ENCODE peak calls at places on chromosomes 2 and 18, in nine cellular contexts. One of them, this sample, is unnamed.
A peak's percentile ranks its signal among the peaks of the same experiment; 100 is the strongest.

GRCh38 chr2:180540761-180541160 is 439.6 kb upstream of the UBE2E3 start:
- DNase-seq in astrocyte: no peak
- DNase-seq in mesendoderm: peak; percentile 26
- DNase-seq in ovary: no peak
- DNase-seq in mammary epithelial cell: no peak
- DNase-seq in aorta: peak; percentile 58
- DNase-seq in neural progenitor cell: no peak
- DNase-seq in tibial artery: no peak
- DNase-seq in neuronal stem cell: no peak
- DNase-seq in this sample: no peak

GRCh38 chr18:7566587-7567486 is at the start of gene PTPRM:
- DNase-seq in ovary: peak; percentile 84
- DNase-seq in neural progenitor cell: peak; percentile 94
- DNase-seq in tibial artery: peak; percentile 97
- DNase-seq in mesendoderm: peak; percentile 80
- DNase-seq in aorta: peak; percentile 93
- DNase-seq in astrocyte: peak; percentile 61
- DNase-seq in mammary epithelial cell: peak; percentile 75
- DNase-seq in neuronal stem cell: peak; percentile 84
- DNase-seq in this sample: peak; percentile 69

GRCh38 chr18:11047817-11048216 is 101.6 kb downstream of the PIEZO2 start:
- DNase-seq in tibial artery: no peak
- DNase-seq in neural progenitor cell: no peak
- DNase-seq in mesendoderm: peak; percentile 35
- DNase-seq in aorta: no peak
- DNase-seq in neuronal stem cell: no peak
- DNase-seq in mammary epithelial cell: no peak
- DNase-seq in ovary: no peak
- DNase-seq in astrocyte: no peak
- DNase-seq in this sample: no peak

GRCh38 chr18:2846638-2847340 is at the start of gene EMILIN2:
- DNase-seq in mammary epithelial cell: no peak
- DNase-seq in neural progenitor cell: peak; percentile 70
- DNase-seq in ovary: peak; percentile 80
- DNase-seq in astrocyte: peak; percentile 32
- DNase-seq in neuronal stem cell: peak; percentile 47
- DNase-seq in tibial artery: peak; percentile 88
- DNase-seq in mesendoderm: peak; percentile 93
- DNase-seq in aorta: peak; percentile 94
- DNase-seq in this sample: no peak

GRCh38 chr2:119734051-119734450 is 25.7 kb upstream of the PTPN4 start:
- DNase-seq in mammary epithelial cell: no peak
- DNase-seq in tibial artery: no peak
- DNase-seq in mesendoderm: no peak
- DNase-seq in neuronal stem cell: no peak
- DNase-seq in ovary: no peak
- DNase-seq in aorta: no peak
- DNase-seq in neural progenitor cell: no peak
- DNase-seq in astrocyte: no peak
- DNase-seq in this sample: no peak

GRCh38 chr2:9001229-9001628 is 2.3 kb downstream of the MBOAT2 start:
- DNase-seq in neural progenitor cell: no peak
- DNase-seq in mesendoderm: no peak
- DNase-seq in ovary: no peak
- DNase-seq in neuronal stem cell: no peak
- DNase-seq in tibial artery: no peak
- DNase-seq in astrocyte: peak; percentile 52
- DNase-seq in aorta: no peak
- DNase-seq in mammary epithelial cell: peak; percentile 58
- DNase-seq in this sample: peak; percentile 15

GRCh38 chr2:241279413-241279812 is 36.1 kb downstream of the HDLBP start:
- DNase-seq in ovary: no peak
- DNase-seq in neuronal stem cell: no peak
- DNase-seq in mammary epithelial cell: no peak
- DNase-seq in tibial artery: no peak
- DNase-seq in neural progenitor cell: no peak
- DNase-seq in mesendoderm: peak; percentile 85
- DNase-seq in aorta: no peak
- DNase-seq in astrocyte: no peak
- DNase-seq in this sample: no peak

GRCh38 chr2:163558286-163559009 is 177.4 kb downstream of the FIGN start:
- DNase-seq in tibial artery: no peak
- DNase-seq in neuronal stem cell: peak; percentile 35
- DNase-seq in mesendoderm: peak; percentile 19
- DNase-seq in neural progenitor cell: peak; percentile 85
- DNase-seq in aorta: no peak
- DNase-seq in ovary: no peak
- DNase-seq in astrocyte: peak; percentile 16
- DNase-seq in mammary epithelial cell: no peak
- DNase-seq in this sample: no peak

GRCh38 chr18:27717816-27718215 is 459.1 kb downstream of the CDH2 start:
- DNase-seq in mesendoderm: peak; percentile 40
- DNase-seq in aorta: no peak
- DNase-seq in ovary: no peak
- DNase-seq in mammary epithelial cell: no peak
- DNase-seq in neural progenitor cell: no peak
- DNase-seq in astrocyte: peak; percentile 57
- DNase-seq in tibial artery: no peak
- DNase-seq in neuronal stem cell: no peak
- DNase-seq in this sample: no peak

GRCh38 chr2:223260681-223261080 is 208.7 kb downstream of the KCNE4 start:
- DNase-seq in mesendoderm: no peak
- DNase-seq in tibial artery: no peak
- DNase-seq in ovary: no peak
- DNase-seq in neuronal stem cell: no peak
- DNase-seq in mammary epithelial cell: peak; percentile 50
- DNase-seq in neural progenitor cell: no peak
- DNase-seq in astrocyte: peak; percentile 42
- DNase-seq in aorta: no peak
- DNase-seq in this sample: no peak

GRCh38 chr2:188291617-188292445 is at the start of gene GULP1:
- DNase-seq in ovary: peak; percentile 84
- DNase-seq in mesendoderm: peak; percentile 93
- DNase-seq in neuronal stem cell: peak; percentile 83
- DNase-seq in astrocyte: peak; percentile 65
- DNase-seq in mammary epithelial cell: peak; percentile 72
- DNase-seq in tibial artery: peak; percentile 87
- DNase-seq in neural progenitor cell: peak; percentile 95
- DNase-seq in aorta: peak; percentile 83
- DNase-seq in this sample: peak; percentile 79

GRCh38 chr2:86238354-86238753 is 39.1 kb downstream of the MRPL35 start:
- DNase-seq in mammary epithelial cell: no peak
- DNase-seq in ovary: no peak
- DNase-seq in neuronal stem cell: no peak
- DNase-seq in astrocyte: no peak
- DNase-seq in mesendoderm: no peak
- DNase-seq in aorta: no peak
- DNase-seq in neural progenitor cell: no peak
- DNase-seq in tibial artery: no peak
- DNase-seq in this sample: no peak

GRCh38 chr2:236747426-236747825 is 177.8 kb downstream of the ACKR3 start:
- DNase-seq in astrocyte: no peak
- DNase-seq in neural progenitor cell: no peak
- DNase-seq in mesendoderm: no peak
- DNase-seq in mammary epithelial cell: no peak
- DNase-seq in aorta: no peak
- DNase-seq in tibial artery: peak; percentile 55
- DNase-seq in ovary: no peak
- DNase-seq in neuronal stem cell: no peak
- DNase-seq in this sample: no peak

GRCh38 chr2:168486440-168486839 is 30.4 kb downstream of the CERS6 start:
- DNase-seq in mesendoderm: no peak
- DNase-seq in mammary epithelial cell: no peak
- DNase-seq in neural progenitor cell: no peak
- DNase-seq in tibial artery: no peak
- DNase-seq in neuronal stem cell: no peak
- DNase-seq in astrocyte: no peak
- DNase-seq in ovary: no peak
- DNase-seq in aorta: no peak
- DNase-seq in this sample: peak; percentile 27

GRCh38 chr2:168495524-168495923 is 39.5 kb downstream of the CERS6 start:
- DNase-seq in tibial artery: no peak
- DNase-seq in mesendoderm: no peak
- DNase-seq in ovary: no peak
- DNase-seq in neuronal stem cell: no peak
- DNase-seq in aorta: no peak
- DNase-seq in mammary epithelial cell: no peak
- DNase-seq in neural progenitor cell: no peak
- DNase-seq in astrocyte: no peak
- DNase-seq in this sample: no peak

GRCh38 chr2:168494190-168494711 is 38.2 kb downstream of the CERS6 start:
- DNase-seq in neural progenitor cell: peak; percentile 60
- DNase-seq in aorta: no peak
- DNase-seq in ovary: no peak
- DNase-seq in mesendoderm: peak; percentile 76
- DNase-seq in mammary epithelial cell: no peak
- DNase-seq in astrocyte: no peak
- DNase-seq in neuronal stem cell: no peak
- DNase-seq in tibial artery: no peak
- DNase-seq in this sample: peak; percentile 78

GRCh38 chr2:168490916-168491605 is 35.0 kb downstream of the CERS6 start:
- DNase-seq in mesendoderm: peak; percentile 54
- DNase-seq in astrocyte: no peak
- DNase-seq in aorta: no peak
- DNase-seq in neural progenitor cell: no peak
- DNase-seq in ovary: no peak
- DNase-seq in tibial artery: no peak
- DNase-seq in neuronal stem cell: no peak
- DNase-seq in mammary epithelial cell: no peak
- DNase-seq in this sample: no peak

DNA sequence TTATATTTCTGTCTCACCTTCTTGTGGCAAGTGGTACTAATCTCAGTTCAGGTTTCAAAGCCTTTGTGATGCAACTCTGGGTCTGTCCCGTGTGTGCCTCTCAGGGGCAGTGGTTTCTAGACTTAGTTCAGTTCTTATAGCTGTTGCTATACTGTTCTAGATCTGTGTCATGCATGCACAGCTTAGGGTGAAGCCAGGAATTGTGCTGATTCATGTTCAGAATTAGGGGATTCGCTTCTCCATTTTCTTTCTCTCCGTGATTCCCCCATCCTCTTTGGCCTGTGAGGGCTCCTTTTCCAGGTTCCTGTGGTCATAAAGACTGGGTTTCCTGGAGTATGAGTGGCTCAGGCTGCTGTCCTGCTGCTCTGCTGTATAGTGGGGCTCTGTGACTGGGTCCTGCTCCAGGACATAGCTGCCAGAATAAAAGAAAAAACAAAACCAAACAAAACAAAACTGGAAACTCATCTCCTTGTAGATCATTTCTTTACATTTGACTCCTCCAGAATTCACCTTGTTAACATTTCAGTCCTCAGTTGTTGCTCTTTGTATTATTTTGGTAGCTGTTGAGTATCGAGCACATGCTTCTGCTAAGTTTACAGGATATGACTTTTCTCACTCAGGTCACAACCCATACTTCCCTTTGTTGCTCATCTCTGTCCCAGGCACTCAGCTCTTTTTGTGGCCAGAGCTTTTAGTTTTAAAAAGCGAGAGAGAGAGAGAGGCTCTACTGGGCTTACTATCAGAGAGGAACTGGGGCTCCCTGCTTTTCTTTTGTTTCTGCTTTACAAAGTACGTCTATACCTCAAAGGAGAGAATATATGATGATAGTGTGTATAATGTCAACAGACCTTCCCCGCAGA is 34.2 kb downstream of the CERS6 start:
- DNase-seq in tibial artery: no peak
- DNase-seq in mammary epithelial cell: peak; percentile 48
- DNase-seq in neural progenitor cell: peak; percentile 18
- DNase-seq in mesendoderm: peak; percentile 48
- DNase-seq in astrocyte: peak; percentile 58
- DNase-seq in aorta: no peak
- DNase-seq in neuronal stem cell: no peak
- DNase-seq in ovary: no peak
- DNase-seq in this sample: peak; percentile 53
- H3K4me3 ChIP-seq in tibial artery: no peak overlapping the region
- H3K4me3 ChIP-seq in mammary epithelial cell: no peak overlapping the region
- H3K4me3 ChIP-seq in neural progenitor cell: no peak overlapping the region
- H3K4me3 ChIP-seq in mesendoderm: no peak overlapping the region
- H3K4me3 ChIP-seq in astrocyte: no peak overlapping the region
- H3K4me3 ChIP-seq in aorta: no peak overlapping the region
- H3K4me3 ChIP-seq in neuronal stem cell: no peak overlapping the region
- H3K4me3 ChIP-seq in ovary: no peak overlapping the region
- H3K4me3 ChIP-seq in this sample: no peak overlapping the region

GRCh38 chr2:182766626-182767025 is 50.6 kb downstream of the DNAJC10 start:
- DNase-seq in astrocyte: no peak
- DNase-seq in ovary: no peak
- DNase-seq in neuronal stem cell: no peak
- DNase-seq in mesendoderm: no peak
- DNase-seq in neural progenitor cell: no peak
- DNase-seq in mammary epithelial cell: no peak
- DNase-seq in aorta: no peak
- DNase-seq in tibial artery: no peak
- DNase-seq in this sample: no peak
- H3K36me3 ChIP-seq in astrocyte: peaks cover 29% of the 10 kb centered on the region
- H3K36me3 ChIP-seq in ovary: no peaks in the 10 kb centered on the region
- H3K36me3 ChIP-seq in neuronal stem cell: peaks cover 6% of the 10 kb centered on the region
- H3K36me3 ChIP-seq in mesendoderm: no peaks in the 10 kb centered on the region
- H3K36me3 ChIP-seq in neural progenitor cell: peaks cover 12% of the 10 kb centered on the region
- H3K36me3 ChIP-seq in mammary epithelial cell: peaks cover 6% of the 10 kb centered on the region
- H3K36me3 ChIP-seq in aorta: peaks cover 6% of the 10 kb centered on the region
- H3K36me3 ChIP-seq in tibial artery: peaks cover 46% of the 10 kb centered on the region
- H3K36me3 ChIP-seq in this sample: peaks cover 9% of the 10 kb centered on the region

DNA sequence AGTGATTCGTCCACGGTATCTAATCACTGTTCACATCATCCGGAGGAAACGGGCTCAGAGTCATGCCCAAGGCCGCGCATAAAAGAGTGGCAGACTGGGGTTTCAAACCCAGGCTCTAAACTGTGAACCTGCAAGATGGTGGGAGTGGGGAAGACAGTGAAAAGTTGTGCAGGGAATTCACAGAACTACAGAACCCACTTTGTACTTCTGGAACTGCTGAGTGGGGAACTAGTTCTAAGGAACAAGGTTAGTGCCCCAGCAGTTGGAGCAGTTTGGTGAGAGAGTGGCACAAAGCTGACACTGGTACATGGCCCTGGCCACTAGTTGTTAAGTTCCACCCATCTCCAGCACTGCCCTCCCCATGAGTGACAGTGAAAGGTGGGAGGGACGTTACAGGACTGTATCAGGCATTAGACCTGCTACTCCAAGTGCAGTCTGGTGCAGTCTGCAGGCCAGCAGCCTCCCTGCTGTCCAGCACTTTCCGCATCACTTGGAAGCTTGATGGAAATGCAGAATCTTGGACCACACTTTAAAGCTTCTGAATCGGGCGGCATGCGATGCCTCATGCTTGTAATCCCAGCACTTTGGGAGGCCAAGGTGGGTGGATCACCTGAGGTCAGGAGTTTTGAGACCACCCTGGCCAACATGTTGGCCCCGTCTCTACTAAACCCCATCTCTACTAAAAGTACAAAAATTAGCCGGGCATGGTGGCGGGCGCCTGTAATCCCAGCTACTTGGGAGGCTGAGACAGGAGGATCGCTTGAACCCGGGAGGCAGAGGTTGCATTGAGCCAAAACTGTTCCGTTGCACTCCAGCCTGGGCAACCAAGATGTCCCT is 47.3 kb downstream of the C2orf42 start:
- DNase-seq in neural progenitor cell: peak; percentile 24
- DNase-seq in ovary: peak; percentile 57
- DNase-seq in tibial artery: peak; percentile 82
- DNase-seq in mammary epithelial cell: peak; percentile 44
- DNase-seq in astrocyte: peak; percentile 25
- DNase-seq in aorta: peak; percentile 61
- DNase-seq in neuronal stem cell: no peak
- DNase-seq in mesendoderm: peak; percentile 53
- DNase-seq in this sample: peak; percentile 69
- H3K4me3 ChIP-seq in neural progenitor cell: peak overlapping the region; percentile 46
- H3K4me3 ChIP-seq in ovary: peak overlapping the region; percentile 36
- H3K4me3 ChIP-seq in tibial artery: peak overlapping the region; percentile 51
- H3K4me3 ChIP-seq in mammary epithelial cell: peak overlapping the region; percentile 42
- H3K4me3 ChIP-seq in astrocyte: peak overlapping the region; percentile 59
- H3K4me3 ChIP-seq in aorta: no peak overlapping the region
- H3K4me3 ChIP-seq in neuronal stem cell: peak overlapping the region; percentile 59
- H3K4me3 ChIP-seq in mesendoderm: no peak overlapping the region
- H3K4me3 ChIP-seq in this sample: no peak overlapping the region

GRCh38 chr2:200422071-200422470 is 87.8 kb downstream of the KCTD18 start:
- DNase-seq in aorta: no peak
- DNase-seq in mesendoderm: no peak
- DNase-seq in neural progenitor cell: no peak
- DNase-seq in tibial artery: no peak
- DNase-seq in mammary epithelial cell: no peak
- DNase-seq in ovary: no peak
- DNase-seq in astrocyte: no peak
- DNase-seq in neuronal stem cell: no peak
- DNase-seq in this sample: no peak
- H3K36me3 ChIP-seq in aorta: peaks cover 7% of the 10 kb centered on the region
- H3K36me3 ChIP-seq in mesendoderm: peaks cover 12% of the 10 kb centered on the region
- H3K36me3 ChIP-seq in neural progenitor cell: no peaks in the 10 kb centered on the region
- H3K36me3 ChIP-seq in tibial artery: peaks cover 60% of the 10 kb centered on the region
- H3K36me3 ChIP-seq in mammary epithelial cell: peaks cover 25% of the 10 kb centered on the region
- H3K36me3 ChIP-seq in ovary: no peaks in the 10 kb centered on the region
- H3K36me3 ChIP-seq in astrocyte: peaks cover 20% of the 10 kb centered on the region
- H3K36me3 ChIP-seq in neuronal stem cell: no peaks in the 10 kb centered on the region
- H3K36me3 ChIP-seq in this sample: peaks cover 8% of the 10 kb centered on the region